ENCODE peak calls at places on chromosomes 1 and 21, in five cellular contexts. One of them, this sample, is unnamed.

GRCh38 chr21:27502801-27503200 is 535.9 kb upstream of the ADAMTS5 start:
- DNase-seq in pancreas: no peak
- DNase-seq in SJSA1: no peak
- DNase-seq in GM23248: no peak
- DNase-seq in naive thymus-derived CD4-positive, alpha-beta T cell: no peak
- DNase-seq in this sample: no peak

GRCh38 chr1:158716335-158716734 is 4.2 kb downstream of the OR6K3 start:
- DNase-seq in GM23248: no peak
- DNase-seq in pancreas: no peak
- DNase-seq in naive thymus-derived CD4-positive, alpha-beta T cell: no peak
- DNase-seq in SJSA1: no peak
- DNase-seq in this sample: no peak

GRCh38 chr1:175891783-175892309 is 148.5 kb upstream of the TNR start:
- DNase-seq in SJSA1: no peak
- DNase-seq in pancreas: no peak
- DNase-seq in GM23248: no peak
- DNase-seq in naive thymus-derived CD4-positive, alpha-beta T cell: no peak
- DNase-seq in this sample: no peak

GRCh38 chr1:34108269-34108668 is 56.8 kb downstream of the CSMD2 start:
- DNase-seq in naive thymus-derived CD4-positive, alpha-beta T cell: no peak
- DNase-seq in GM23248: no peak
- DNase-seq in SJSA1: no peak
- DNase-seq in pancreas: no peak
- DNase-seq in this sample: no peak

GRCh38 chr1:25784575-25785051 is 15.4 kb upstream of the SELENON start:
- DNase-seq in GM23248: peak
- DNase-seq in naive thymus-derived CD4-positive, alpha-beta T cell: no peak
- DNase-seq in SJSA1: no peak
- DNase-seq in pancreas: no peak
- DNase-seq in this sample: no peak

GRCh38 chr1:228374711-228375577 is 31.7 kb downstream of the TRIM11 start:
- DNase-seq in pancreas: peak
- DNase-seq in SJSA1: no peak
- DNase-seq in GM23248: peak
- DNase-seq in naive thymus-derived CD4-positive, alpha-beta T cell: no peak
- DNase-seq in this sample: no peak

GRCh38 chr21:41601573-41602371 is 93.8 kb upstream of the TMPRSS2 start:
- DNase-seq in pancreas: no peak
- DNase-seq in naive thymus-derived CD4-positive, alpha-beta T cell: no peak
- DNase-seq in GM23248: peak
- DNase-seq in SJSA1: peak
- DNase-seq in this sample: no peak

GRCh38 chr1:52002038-52002917 is 11.8 kb upstream of the RAB3B start:
- DNase-seq in pancreas: no peak
- DNase-seq in SJSA1: peak
- DNase-seq in GM23248: peak
- DNase-seq in naive thymus-derived CD4-positive, alpha-beta T cell: peak
- DNase-seq in this sample: peak

GRCh38 chr1:186483561-186483960 is 22.6 kb upstream of the PDC start:
- DNase-seq in pancreas: no peak
- DNase-seq in GM23248: no peak
- DNase-seq in naive thymus-derived CD4-positive, alpha-beta T cell: no peak
- DNase-seq in SJSA1: no peak
- DNase-seq in this sample: no peak

GRCh38 chr1:184181044-184181443 is 129.5 kb downstream of the TSEN15 start:
- DNase-seq in naive thymus-derived CD4-positive, alpha-beta T cell: no peak
- DNase-seq in pancreas: no peak
- DNase-seq in GM23248: no peak
- DNase-seq in SJSA1: no peak
- DNase-seq in this sample: no peak

GRCh38 chr1:223248787-223249175 is 105.7 kb upstream of the TLR5 start:
- DNase-seq in pancreas: no peak
- DNase-seq in naive thymus-derived CD4-positive, alpha-beta T cell: peak
- DNase-seq in GM23248: no peak
- DNase-seq in SJSA1: no peak
- DNase-seq in this sample: no peak

GRCh38 chr1:167412920-167413319 is 105.4 kb downstream of the CD247 start:
- DNase-seq in SJSA1: no peak
- DNase-seq in GM23248: no peak
- DNase-seq in pancreas: no peak
- DNase-seq in naive thymus-derived CD4-positive, alpha-beta T cell: no peak
- DNase-seq in this sample: no peak

GRCh38 chr1:57336793-57337192 is 87.1 kb downstream of the DAB1 start:
- DNase-seq in naive thymus-derived CD4-positive, alpha-beta T cell: no peak
- DNase-seq in SJSA1: no peak
- DNase-seq in GM23248: no peak
- DNase-seq in pancreas: no peak
- DNase-seq in this sample: no peak

GRCh38 chr1:92504751-92505692 is 18.3 kb upstream of the GFI1 start:
- DNase-seq in naive thymus-derived CD4-positive, alpha-beta T cell: no peak
- DNase-seq in GM23248: peak
- DNase-seq in pancreas: no peak
- DNase-seq in SJSA1: no peak
- DNase-seq in this sample: no peak

GRCh38 chr1:207164086-207164485 is 60.1 kb downstream of the C4BPA start:
- DNase-seq in SJSA1: no peak
- DNase-seq in pancreas: no peak
- DNase-seq in naive thymus-derived CD4-positive, alpha-beta T cell: no peak
- DNase-seq in GM23248: no peak
- DNase-seq in this sample: no peak

GRCh38 chr21:45987121-45987711 is 5.6 kb downstream of the COL6A1 start:
- DNase-seq in pancreas: peak
- DNase-seq in naive thymus-derived CD4-positive, alpha-beta T cell: no peak
- DNase-seq in GM23248: peak
- DNase-seq in SJSA1: no peak
- DNase-seq in this sample: no peak

GRCh38 chr21:40053007-40053406 is 185.8 kb downstream of the PCP4 start:
- DNase-seq in pancreas: no peak
- DNase-seq in naive thymus-derived CD4-positive, alpha-beta T cell: no peak
- DNase-seq in GM23248: no peak
- DNase-seq in SJSA1: no peak
- DNase-seq in this sample: no peak

GRCh38 chr1:197620660-197621273 is 154.5 kb downstream of the DENND1B start:
- DNase-seq in pancreas: no peak
- DNase-seq in SJSA1: no peak
- DNase-seq in GM23248: no peak
- DNase-seq in naive thymus-derived CD4-positive, alpha-beta T cell: no peak
- DNase-seq in this sample: no peak

GRCh38 chr1:246497331-246497915 is 9.7 kb downstream of the SMYD3 start:
- DNase-seq in naive thymus-derived CD4-positive, alpha-beta T cell: peak
- DNase-seq in GM23248: peak
- DNase-seq in pancreas: no peak
- DNase-seq in SJSA1: no peak
- DNase-seq in this sample: peak

GRCh38 chr1:21518774-21519455 is 9.7 kb downstream of the ALPL start:
- DNase-seq in pancreas: no peak
- DNase-seq in GM23248: no peak
- DNase-seq in naive thymus-derived CD4-positive, alpha-beta T cell: no peak
- DNase-seq in SJSA1: no peak
- DNase-seq in this sample: peak

GRCh38 chr1:30527511-30528140 is 195.8 kb downstream of the MATN1 start:
- DNase-seq in GM23248: peak
- DNase-seq in pancreas: no peak
- DNase-seq in naive thymus-derived CD4-positive, alpha-beta T cell: no peak
- DNase-seq in SJSA1: peak
- DNase-seq in this sample: no peak

GRCh38 chr1:171431994-171432393 is 53.3 kb upstream of the PRRC2C start:
- DNase-seq in GM23248: no peak
- DNase-seq in naive thymus-derived CD4-positive, alpha-beta T cell: no peak
- DNase-seq in SJSA1: no peak
- DNase-seq in pancreas: no peak
- DNase-seq in this sample: peak

GRCh38 chr1:112807999-112808398 is 92.9 kb upstream of the PPM1J start:
- DNase-seq in pancreas: no peak
- DNase-seq in naive thymus-derived CD4-positive, alpha-beta T cell: no peak
- DNase-seq in SJSA1: no peak
- DNase-seq in GM23248: no peak
- DNase-seq in this sample: no peak

GRCh38 chr1:156263288-156263655 is 15.4 kb upstream of the PAQR6 start:
- DNase-seq in pancreas: no peak
- DNase-seq in naive thymus-derived CD4-positive, alpha-beta T cell: no peak
- DNase-seq in SJSA1: no peak
- DNase-seq in GM23248: no peak
- DNase-seq in this sample: no peak

GRCh38 chr1:70083519-70083918 is 121.9 kb downstream of the LRRC40 start:
- DNase-seq in GM23248: no peak
- DNase-seq in pancreas: no peak
- DNase-seq in SJSA1: no peak
- DNase-seq in naive thymus-derived CD4-positive, alpha-beta T cell: no peak
- DNase-seq in this sample: no peak

GRCh38 chr1:30600258-30600657 is 123.1 kb downstream of the MATN1 start:
- DNase-seq in pancreas: no peak
- DNase-seq in SJSA1: peak
- DNase-seq in naive thymus-derived CD4-positive, alpha-beta T cell: no peak
- DNase-seq in GM23248: no peak
- DNase-seq in this sample: no peak

GRCh38 chr1:78536427-78536826 is 45.7 kb downstream of the PTGFR start:
- DNase-seq in SJSA1: no peak
- DNase-seq in naive thymus-derived CD4-positive, alpha-beta T cell: no peak
- DNase-seq in pancreas: no peak
- DNase-seq in GM23248: peak
- DNase-seq in this sample: no peak

GRCh38 chr21:29586696-29587095 is 288.0 kb downstream of the BACH1 start:
- DNase-seq in pancreas: no peak
- DNase-seq in SJSA1: no peak
- DNase-seq in naive thymus-derived CD4-positive, alpha-beta T cell: no peak
- DNase-seq in GM23248: peak
- DNase-seq in this sample: no peak

DNA sequence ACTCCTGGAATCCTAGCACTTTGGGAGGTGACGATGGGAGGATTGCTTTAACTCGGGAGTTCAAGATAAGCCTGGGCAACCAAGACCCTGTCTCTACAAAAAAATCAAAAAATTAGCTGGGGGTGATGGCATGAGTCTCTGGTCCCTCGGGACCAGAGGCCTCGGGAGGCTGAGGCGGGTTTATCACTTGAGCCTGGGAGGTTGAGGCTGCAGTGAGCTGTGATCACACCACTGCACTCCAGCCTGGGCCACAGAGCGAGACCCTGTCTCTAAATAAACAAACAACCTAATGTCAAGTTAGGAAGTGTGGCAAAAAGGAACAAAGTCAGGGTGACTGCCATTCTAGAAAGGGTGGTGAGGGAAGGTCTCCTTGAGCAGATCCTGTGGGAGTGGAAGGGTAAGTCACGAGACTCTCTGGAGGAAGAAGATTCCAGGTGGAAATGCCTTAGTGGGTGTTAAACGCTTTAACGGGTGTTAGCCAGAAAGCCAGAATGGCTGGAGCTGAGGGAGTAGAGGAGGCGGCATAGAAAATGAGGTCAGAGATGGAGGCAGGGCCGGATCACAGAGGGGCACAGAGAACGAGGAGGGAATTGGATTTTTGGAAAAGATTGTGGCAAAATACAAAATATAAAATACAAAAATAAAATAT is 62.2 kb upstream of the ATP5PO start:
- DNase-seq in naive thymus-derived CD4-positive, alpha-beta T cell: no peak
- DNase-seq in GM23248: no peak
- DNase-seq in pancreas: no peak
- DNase-seq in SJSA1: no peak
- DNase-seq in this sample: no peak
- H3K27ac ChIP-seq in naive thymus-derived CD4-positive, alpha-beta T cell: no peak
- H3K27ac ChIP-seq in GM23248: no peak
- H3K27ac ChIP-seq in pancreas: no peak
- H3K27ac ChIP-seq in SJSA1: peak
- H3K27ac ChIP-seq in this sample: no peak

DNA sequence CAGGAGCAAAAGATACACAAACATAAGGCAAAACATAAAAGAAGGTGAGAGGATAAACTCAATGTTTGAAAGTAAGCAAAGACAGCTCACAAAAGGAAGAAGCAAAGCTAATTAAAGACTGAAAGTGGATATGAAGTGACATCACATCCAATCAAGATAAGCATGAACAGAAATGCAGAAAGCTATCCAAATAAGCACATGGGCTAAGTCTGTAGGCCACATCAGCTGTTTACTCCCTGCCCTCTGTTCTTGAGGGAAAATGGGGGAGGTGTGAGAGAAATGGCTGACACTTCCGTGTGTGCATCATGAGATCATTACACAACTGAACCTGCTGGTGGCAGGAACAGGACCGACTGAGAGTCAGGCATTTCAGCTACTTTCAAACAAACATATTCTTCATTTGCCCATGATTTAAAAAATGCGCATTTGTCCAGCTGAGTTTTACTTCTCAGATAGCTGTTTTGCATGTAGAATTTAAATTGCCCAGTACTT is 27.3 kb upstream of the MAN1A2 start:
- DNase-seq in naive thymus-derived CD4-positive, alpha-beta T cell: peak
- DNase-seq in GM23248: peak
- DNase-seq in SJSA1: no peak
- DNase-seq in pancreas: no peak
- DNase-seq in this sample: no peak
- H3K27ac ChIP-seq in naive thymus-derived CD4-positive, alpha-beta T cell: no peak
- H3K27ac ChIP-seq in GM23248: no peak
- H3K27ac ChIP-seq in SJSA1: no peak
- H3K27ac ChIP-seq in pancreas: peak
- H3K27ac ChIP-seq in this sample: no peak

GRCh38 chr1:39668894-39669293 is 3.0 kb downstream of the NT5C1A start:
- DNase-seq in SJSA1: no peak
- DNase-seq in naive thymus-derived CD4-positive, alpha-beta T cell: no peak
- DNase-seq in GM23248: peak
- DNase-seq in pancreas: no peak
- DNase-seq in this sample: no peak

GRCh38 chr1:39671433-39671792 is 494 bp downstream of the NT5C1A start:
- DNase-seq in SJSA1: no peak
- DNase-seq in GM23248: peak
- DNase-seq in pancreas: peak
- DNase-seq in naive thymus-derived CD4-positive, alpha-beta T cell: no peak
- DNase-seq in this sample: peak

GRCh38 chr1:39666772-39667171 is 5.1 kb downstream of the NT5C1A start:
- DNase-seq in pancreas: no peak
- DNase-seq in GM23248: no peak
- DNase-seq in SJSA1: no peak
- DNase-seq in naive thymus-derived CD4-positive, alpha-beta T cell: no peak
- DNase-seq in this sample: no peak

GRCh38 chr1:39670689-39671088 is 1.2 kb downstream of the NT5C1A start:
- DNase-seq in SJSA1: no peak
- DNase-seq in GM23248: no peak
- DNase-seq in pancreas: no peak
- DNase-seq in naive thymus-derived CD4-positive, alpha-beta T cell: no peak
- DNase-seq in this sample: no peak

GRCh38 chr1:39668111-39668510 is 3.8 kb downstream of the NT5C1A start:
- DNase-seq in pancreas: no peak
- DNase-seq in GM23248: no peak
- DNase-seq in naive thymus-derived CD4-positive, alpha-beta T cell: no peak
- DNase-seq in SJSA1: no peak
- DNase-seq in this sample: no peak
- H3K27ac ChIP-seq in pancreas: no peak
- H3K27ac ChIP-seq in GM23248: no peak
- H3K27ac ChIP-seq in naive thymus-derived CD4-positive, alpha-beta T cell: no peak
- H3K27ac ChIP-seq in SJSA1: no peak
- H3K27ac ChIP-seq in this sample: no peak

DNA sequence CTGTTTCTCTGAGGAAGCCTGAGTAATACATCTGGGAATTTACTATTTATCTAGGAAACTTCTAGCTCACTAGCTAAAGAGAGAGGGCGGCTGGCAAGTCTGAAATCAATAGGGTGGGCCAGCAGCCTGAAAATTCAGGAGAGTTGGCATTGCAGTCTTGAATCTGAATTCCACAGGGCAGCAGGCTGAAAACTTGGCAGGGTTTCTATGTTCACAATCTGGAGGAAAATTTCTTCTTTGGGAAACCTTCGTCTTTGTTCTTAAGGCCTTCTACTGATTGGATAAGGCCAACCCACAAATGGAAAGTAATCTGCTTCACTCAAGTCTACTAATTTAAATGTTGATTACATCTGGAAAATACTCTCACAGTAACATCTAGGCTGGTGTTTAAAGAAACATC is 101.0 kb upstream of the COG2 start:
- DNase-seq in SJSA1: no peak
- DNase-seq in naive thymus-derived CD4-positive, alpha-beta T cell: no peak
- DNase-seq in pancreas: no peak
- DNase-seq in GM23248: no peak
- DNase-seq in this sample: no peak
- H3K27ac ChIP-seq in SJSA1: no peak
- H3K27ac ChIP-seq in naive thymus-derived CD4-positive, alpha-beta T cell: no peak
- H3K27ac ChIP-seq in pancreas: no peak
- H3K27ac ChIP-seq in GM23248: no peak
- H3K27ac ChIP-seq in this sample: no peak

This sample was measured in neural progenitor cell.